ENCODE peak calls at places on chromosome 17, in four cellular contexts. G is tibial artery, P is thoracic aorta, L is adrenal gland. A is an unnamed sample.

GRCh38 chr17:15648384-15648783 is 28.9 kb upstream of the FBXW10B start:
- DNase-seq in G (no peak), P (no peak), L (no peak), A (no peak)

GRCh38 chr17:46274238-46274637 is 20.7 kb upstream of the LRRC37A start:
- DNase-seq in G (no peak), P (no peak), L (no peak), A (no peak)

GRCh38 chr17:66611397-66611796 is 223.5 kb upstream of the CACNG5 start:
- DNase-seq in G (no peak), P (no peak), L (no peak), A (no peak)

GRCh38 chr17:60601443-60602384 is 1.7 kb downstream of the PPM1D start:
- DNase-seq in G (no peak), P (no peak), L (peak), A (peak)

GRCh38 chr17:61461967-61462733 is 9.9 kb downstream of the TBX4 start:
- DNase-seq in G (no peak), P (no peak), L (no peak), A (no peak)

GRCh38 chr17:38893113-38893512 is 23.3 kb downstream of the LASP1 start:
- DNase-seq in G (no peak), P (no peak), L (no peak), A (no peak)

GRCh38 chr17:71516149-71516548 is 604.7 kb upstream of the SOX9 start:
- DNase-seq in G (no peak), P (no peak), L (no peak), A (no peak)

GRCh38 chr17:52532373-52532772 is 373.9 kb upstream of the CA10 start:
- DNase-seq in G (no peak), P (no peak), L (no peak), A (no peak)

GRCh38 chr17:44083250-44083849 is 12.8 kb downstream of the G6PC3 start:
- DNase-seq in G (no peak), P (no peak), L (no peak), A (no peak)

GRCh38 chr17:28950017-28950751 is 1.1 kb downstream of the PHF12 start:
- DNase-seq in G (peak), P (no peak), L (peak), A (peak)

GRCh38 chr17:44917456-44917855 is 2.2 kb upstream of the GFAP start:
- DNase-seq in G (peak), P (no peak), L (no peak), A (no peak)

GRCh38 chr17:35764123-35764991 is 3.7 kb downstream of the C17orf50 start:
- DNase-seq in G (peak), P (peak), L (peak), A (peak)

GRCh38 chr17:63476857-63477470 is at the start of gene ACE:
- DNase-seq in G (no peak), P (no peak), L (peak), A (peak)

GRCh38 chr17:17729620-17730249 is 48.5 kb downstream of the RAI1 start:
- DNase-seq in G (no peak), P (no peak), L (no peak), A (no peak)

GRCh38 chr17:69909389-69909788 is 165.6 kb upstream of the KCNJ16 start:
- DNase-seq in G (no peak), P (no peak), L (no peak), A (no peak)

GRCh38 chr17:63955232-63955631 is 17.5 kb downstream of the SCN4A start:
- DNase-seq in G (no peak), P (no peak), L (no peak), A (no peak)

GRCh38 chr17:1399366-1399678 is 700 bp downstream of the YWHAE start:
- DNase-seq in G (no peak), P (no peak), L (no peak), A (no peak)

GRCh38 chr17:61405686-61406542 is 6.3 kb downstream of the TBX2 start:
- DNase-seq in G (peak), P (no peak), L (peak), A (no peak)

GRCh38 chr17:14381606-14382005 is 80.7 kb downstream of the HS3ST3B1 start:
- DNase-seq in G (no peak), P (no peak), L (no peak), A (no peak)

GRCh38 chr17:48113201-48113676 is 5.7 kb downstream of the SNX11 start:
- DNase-seq in G (no peak), P (no peak), L (no peak), A (no peak)

GRCh38 chr17:32998111-32998892 is 6.7 kb downstream of the SPACA3 start:
- DNase-seq in G (peak), P (peak), L (peak), A (peak)

GRCh38 chr17:9002610-9003354 is 18.5 kb upstream of the NTN1 start:
- DNase-seq in G (peak), P (no peak), L (no peak), A (peak)
- TF ChIP-seq CTCF in G (peak), P (peak), L (no peak), A (no peak)

GRCh38 chr17:65029605-65030308 is 26.8 kb downstream of the GNA13 start:
- DNase-seq in G (no peak), P (no peak), L (no peak), A (no peak)
- TF ChIP-seq CTCF in G (no peak), P (no peak), L (no peak), A (no peak)

GRCh38 chr17:77373298-77374169 is 232.8 kb downstream of the SEC14L1 start:
- DNase-seq in G (peak), P (no peak), L (peak), A (peak)

GRCh38 chr17:77372444-77373297 is 231.9 kb downstream of the SEC14L1 start:
- DNase-seq in G (peak), P (no peak), L (peak), A (peak)

GRCh38 chr17:77375108-77375507 is 234.3 kb downstream of the SEC14L1 start:
- DNase-seq in G (no peak), P (no peak), L (no peak), A (no peak)

GRCh38 chr17:77375526-77375916 is 234.8 kb downstream of the SEC14L1 start:
- DNase-seq in G (no peak), P (no peak), L (no peak), A (no peak)

DNA sequence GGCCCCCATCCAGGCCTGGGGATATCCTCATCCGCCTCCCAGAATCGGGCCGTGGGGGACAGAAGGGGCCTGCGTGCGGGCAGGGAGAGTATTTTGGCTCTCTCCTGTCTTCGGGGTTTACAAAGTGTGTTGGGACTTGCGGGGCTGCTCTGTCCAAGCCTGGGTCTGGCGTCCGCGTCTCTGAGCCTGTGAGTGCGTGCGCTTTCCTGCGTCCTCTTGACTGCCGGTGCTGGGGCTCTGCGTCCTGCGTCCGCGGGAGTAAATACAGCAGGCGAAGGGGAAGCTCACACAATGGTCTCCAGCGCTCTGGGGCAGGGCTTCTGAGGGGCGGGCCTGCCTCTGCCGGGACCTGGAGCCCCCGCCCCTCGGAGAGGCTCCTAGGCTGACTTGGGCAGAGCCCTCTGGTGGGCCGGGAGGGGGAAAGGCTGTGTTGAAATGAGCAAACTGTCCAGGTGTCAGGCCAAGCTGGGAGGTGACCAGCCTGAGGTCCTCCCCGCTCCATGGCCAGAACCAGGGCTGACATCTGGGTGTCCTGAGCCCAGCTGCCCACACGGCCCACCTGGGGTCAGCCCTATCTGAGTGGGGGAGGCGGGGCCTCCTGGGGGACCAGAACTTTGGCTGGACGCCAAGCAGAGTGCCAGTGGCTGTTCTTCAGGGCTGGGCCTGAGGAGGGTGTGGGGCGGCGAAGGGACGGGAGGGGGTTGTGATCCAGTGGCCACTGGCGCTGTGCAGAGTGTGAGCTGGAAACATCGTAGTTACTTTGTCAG is 233.6 kb downstream of the SEC14L1 start:
- DNase-seq in G (peak), P (no peak), L (peak), A (peak)
- TF ChIP-seq CTCF in G (peak), P (peak), L (peak), A (peak)

DNA sequence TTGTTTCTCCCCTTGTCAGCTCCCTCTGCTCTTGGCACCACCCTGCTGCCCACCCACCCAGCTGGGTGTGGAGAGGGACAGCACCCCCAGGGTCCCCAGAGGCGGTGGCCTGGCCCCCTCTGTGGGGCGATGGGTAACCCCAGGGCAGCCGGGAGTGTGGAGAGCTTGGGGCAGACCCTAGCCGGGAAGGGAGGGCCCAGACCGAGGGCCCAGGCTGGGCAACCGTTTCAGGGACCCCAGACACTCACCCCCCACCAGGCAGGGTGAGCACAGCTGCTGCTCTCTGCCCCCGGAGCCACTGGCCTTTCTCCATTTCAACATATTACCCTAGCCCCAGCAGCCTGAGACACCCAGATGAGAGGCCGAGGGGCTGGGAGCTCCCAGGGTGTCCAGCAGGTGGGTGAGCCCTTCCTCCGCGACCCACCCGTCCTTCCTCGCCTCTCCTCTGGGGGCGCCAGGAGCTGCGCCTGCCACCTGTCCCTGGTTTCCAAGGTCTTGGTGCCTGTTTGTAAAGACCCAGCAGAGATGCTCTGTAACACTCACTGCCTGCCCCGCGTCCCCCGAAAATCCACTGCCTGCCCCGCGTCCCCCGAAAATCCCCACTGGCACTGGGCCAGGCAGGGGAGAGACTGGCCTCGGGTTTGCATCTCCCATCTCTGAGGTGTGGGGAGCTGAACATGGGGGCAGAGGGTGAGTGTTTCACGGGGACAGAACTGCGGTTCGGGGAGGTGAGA is 45.4 kb downstream of the BAHCC1 start:
- DNase-seq in G (no peak), P (no peak), L (no peak), A (no peak)
- TF ChIP-seq CTCF in G (no peak), P (no peak), L (peak), A (no peak)

DNA sequence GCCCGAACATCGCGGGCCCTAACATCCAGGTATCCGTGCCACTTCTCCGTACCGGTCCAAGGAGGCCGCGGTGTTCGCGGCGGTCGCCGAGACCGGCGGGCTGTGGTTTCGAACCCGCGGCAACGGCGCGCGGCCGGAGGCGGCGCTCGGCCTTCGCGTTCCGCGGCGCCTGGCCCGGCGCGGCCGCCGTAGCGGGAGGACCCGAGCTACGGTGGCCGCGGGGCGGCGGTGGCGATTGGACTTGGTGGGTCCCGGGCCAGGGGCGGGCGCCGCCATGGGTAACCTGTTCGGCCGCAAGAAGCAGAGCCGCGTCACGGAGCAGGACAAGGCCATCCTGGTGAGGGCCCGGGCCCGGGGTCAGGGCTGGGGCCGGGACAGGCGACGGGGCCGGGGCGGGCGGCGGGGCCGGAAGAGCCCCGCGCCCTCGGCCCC is at the start of gene CHMP6:
- DNase-seq in G (peak), P (no peak), L (peak), A (peak)
- TF ChIP-seq CTCF in G (no peak), P (no peak), L (no peak), A (peak)

GRCh38 chr17:50182783-50183438 is 17.1 kb downstream of the SGCA start:
- DNase-seq in G (no peak), P (no peak), L (no peak), A (no peak)

GRCh38 chr17:50184611-50185398 is 16.6 kb downstream of the COL1A1 start:
- DNase-seq in G (peak), P (peak), L (no peak), A (peak)

GRCh38 chr17:50185724-50186545 is 15.5 kb downstream of the COL1A1 start:
- DNase-seq in G (no peak), P (no peak), L (no peak), A (no peak)

GRCh38 chr17:50183439-50184001 is 17.7 kb downstream of the SGCA start:
- DNase-seq in G (no peak), P (no peak), L (no peak), A (no peak)

DNA sequence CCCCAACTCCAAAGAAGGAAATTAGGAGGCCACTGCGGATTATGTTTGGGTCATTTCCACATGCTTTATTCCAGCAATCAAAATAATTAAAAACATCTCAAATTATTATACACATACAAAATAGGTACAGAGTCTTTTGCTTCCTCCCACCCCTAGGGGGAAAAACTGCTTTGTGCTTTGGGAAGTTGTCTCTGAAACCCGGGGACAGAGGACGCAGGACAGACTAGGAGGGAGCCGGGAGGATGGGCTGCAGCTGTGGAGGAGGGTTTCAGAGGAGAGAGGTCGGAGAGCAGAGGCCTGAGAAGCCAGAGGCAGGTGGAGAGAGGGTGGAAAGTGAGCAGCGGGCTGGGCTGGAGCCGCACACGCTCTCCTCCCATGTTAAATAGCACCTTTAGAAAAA is 17.4 kb downstream of the COL1A1 start:
- DNase-seq in G (no peak), P (no peak), L (no peak), A (no peak)
- TF ChIP-seq CTCF in G (peak), P (peak), L (no peak), A (no peak)

GRCh38 chr17:5793899-5794298 is 209.6 kb upstream of the NLRP1 start:
- DNase-seq in G (no peak), P (no peak), L (no peak), A (no peak)
- TF ChIP-seq CTCF in G (peak), P (no peak), L (no peak), A (no peak)

GRCh38 chr17:30808785-30809286 is 15.7 kb downstream of the CRLF3 start:
- DNase-seq in G (no peak), P (no peak), L (no peak), A (no peak)

GRCh38 chr17:30809867-30810266 is 14.6 kb downstream of the CRLF3 start:
- DNase-seq in G (no peak), P (no peak), L (no peak), A (no peak)

GRCh38 chr17:30805944-30806456 is 18.5 kb downstream of the CRLF3 start:
- DNase-seq in G (no peak), P (no peak), L (no peak), A (no peak)
- TF ChIP-seq CTCF in G (no peak), P (no peak), L (no peak), A (no peak)

A was measured in testis.